ENCODE peak calls at places on chromosomes 12 and 14, in eight cellular contexts. Z is hepatocyte, L is GM23248, V is neural progenitor cell, Y is PC-3, R is GM23338, N is OCI-LY7, K is SK-N-SH. O is an unnamed sample.

GRCh38 chr12:88553941-88554658 is 26.2 kb downstream of the KITLG start:
- DNase-seq in Z (no peak), L (peak), V (peak), Y (peak), R (no peak), N (no peak), K (peak), O (no peak)

GRCh38 chr14:76997257-76997970 is 31.1 kb downstream of the IRF2BPL start:
- DNase-seq in Z (no peak), L (peak), V (peak), Y (peak), R (no peak), N (no peak), K (no peak), O (no peak)

GRCh38 chr12:11877869-11878780 is 192.6 kb upstream of the BCL2L14 start:
- DNase-seq in Z (peak), L (peak), V (peak), Y (peak), R (peak), N (no peak), K (peak), O (no peak)

GRCh38 chr14:79383031-79383430 is 828.3 kb downstream of the DIO2 start:
- DNase-seq in Z (no peak), L (no peak), V (no peak), Y (no peak), R (no peak), N (no peak), K (no peak), O (no peak)

GRCh38 chr12:131773582-131774221 is 54.5 kb upstream of the MMP17 start:
- DNase-seq in Z (no peak), L (no peak), V (no peak), Y (no peak), R (peak), N (peak), K (no peak), O (peak)

GRCh38 chr14:86363576-86363975 is 833.6 kb downstream of the FLRT2 start:
- DNase-seq in Z (no peak), L (no peak), V (no peak), Y (no peak), R (peak), N (no peak), K (no peak), O (no peak)

GRCh38 chr12:124548854-124549378 is 18.5 kb downstream of the NCOR2 start:
- DNase-seq in Z (peak), L (peak), V (no peak), Y (no peak), R (no peak), N (no peak), K (peak), O (no peak)

GRCh38 chr12:116048886-116049285 is 228.6 kb downstream of the MED13L start:
- DNase-seq in Z (no peak), L (peak), V (no peak), Y (no peak), R (no peak), N (no peak), K (no peak), O (peak)

GRCh38 chr12:1435456-1435855 is 158.9 kb downstream of the FBXL14 start:
- DNase-seq in Z (peak), L (peak), V (no peak), Y (no peak), R (no peak), N (no peak), K (no peak), O (no peak)

GRCh38 chr12:49698619-49699545 is 8.3 kb downstream of the FMNL3 start:
- DNase-seq in Z (no peak), L (peak), V (peak), Y (peak), R (peak), N (peak), K (no peak), O (peak)

GRCh38 chr14:90773196-90773486 is 43.1 kb downstream of the TTC7B start:
- DNase-seq in Z (no peak), L (no peak), V (no peak), Y (no peak), R (no peak), N (no peak), K (no peak), O (no peak)

GRCh38 chr14:99735189-99736135 is 51.4 kb downstream of the CYP46A1 start:
- DNase-seq in Z (no peak), L (no peak), V (no peak), Y (no peak), R (no peak), N (no peak), K (no peak), O (no peak)

GRCh38 chr12:111656016-111656415 is 29.7 kb downstream of the BRAP start:
- DNase-seq in Z (no peak), L (no peak), V (no peak), Y (no peak), R (no peak), N (no peak), K (no peak), O (no peak)

GRCh38 chr12:113846275-113846674 is 119.8 kb downstream of the RBM19 start:
- DNase-seq in Z (no peak), L (peak), V (no peak), Y (no peak), R (no peak), N (no peak), K (no peak), O (no peak)

GRCh38 chr12:78871566-78871965 is 7.0 kb downstream of the SYT1 start:
- DNase-seq in Z (no peak), L (no peak), V (no peak), Y (no peak), R (no peak), N (no peak), K (no peak), O (no peak)

GRCh38 chr12:121156365-121156764 is 23.7 kb downstream of the P2RX7 start:
- DNase-seq in Z (no peak), L (no peak), V (no peak), Y (no peak), R (no peak), N (no peak), K (no peak), O (no peak)

GRCh38 chr12:24861751-24862575 is 86.9 kb downstream of the BCAT1 start:
- DNase-seq in Z (peak), L (no peak), V (no peak), Y (no peak), R (no peak), N (no peak), K (no peak), O (peak)

GRCh38 chr12:53695148-53696138 is 19.6 kb upstream of the ATP5MC2 start:
- DNase-seq in Z (peak), L (peak), V (peak), Y (peak), R (peak), N (no peak), K (peak), O (no peak)

GRCh38 chr14:81350344-81351096 is 49.6 kb downstream of the STON2 start:
- DNase-seq in Z (no peak), L (no peak), V (no peak), Y (no peak), R (no peak), N (no peak), K (no peak), O (no peak)

GRCh38 chr12:48351022-48351708 is 446 bp upstream of the ZNF641 start:
- DNase-seq in Z (peak), L (peak), V (no peak), Y (peak), R (peak), N (no peak), K (no peak), O (peak)

GRCh38 chr14:64953661-64954060 is 11.1 kb upstream of the GPX2 start:
- DNase-seq in Z (no peak), L (no peak), V (no peak), Y (no peak), R (no peak), N (no peak), K (peak), O (no peak)

DNA sequence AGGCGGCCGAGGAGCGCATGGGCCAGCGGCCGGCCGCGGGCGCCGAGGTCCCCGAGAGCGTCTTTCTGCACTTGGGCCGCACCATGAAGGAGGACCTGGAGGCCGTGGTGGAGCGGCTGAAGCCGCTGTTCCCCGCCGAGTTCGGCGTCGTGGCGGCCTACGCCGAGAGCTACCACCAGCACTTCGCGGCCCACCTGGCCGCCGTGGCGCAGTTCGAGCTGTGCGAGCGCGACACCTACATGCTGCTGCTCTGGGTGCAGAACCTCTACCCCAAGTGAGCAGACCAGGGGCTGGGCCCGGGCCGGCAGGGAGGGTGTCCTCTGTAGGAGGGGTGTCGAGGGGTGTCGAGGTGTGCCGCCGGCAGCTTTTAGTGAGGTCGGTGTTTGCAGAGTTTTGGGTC is 4.1 kb downstream of the TNFAIP2 start:
- DNase-seq in Z (no peak), L (no peak), V (no peak), Y (no peak), R (no peak), N (no peak), K (no peak), O (no peak)
- TF ChIP-seq EZH2phosphoT487 in Z (no peak), L (no peak), V (no peak), Y (no peak), R (no peak), N (no peak), K (no peak), O (no peak)

GRCh38 chr12:85625467-85625866 is 210.7 kb downstream of the RASSF9 start:
- DNase-seq in Z (no peak), L (no peak), V (no peak), Y (no peak), R (no peak), N (no peak), K (no peak), O (no peak)

GRCh38 chr12:85623726-85624125 is 212.5 kb downstream of the RASSF9 start:
- DNase-seq in Z (no peak), L (no peak), V (peak), Y (no peak), R (no peak), N (no peak), K (no peak), O (no peak)

GRCh38 chr12:85626782-85627171 is 209.4 kb downstream of the RASSF9 start:
- DNase-seq in Z (no peak), L (no peak), V (no peak), Y (no peak), R (no peak), N (no peak), K (no peak), O (no peak)

GRCh38 chr12:85627584-85627983 is 208.6 kb downstream of the RASSF9 start:
- DNase-seq in Z (no peak), L (peak), V (no peak), Y (peak), R (no peak), N (no peak), K (no peak), O (no peak)

GRCh38 chr12:85626031-85626781 is 210.0 kb downstream of the RASSF9 start:
- DNase-seq in Z (no peak), L (peak), V (no peak), Y (peak), R (no peak), N (no peak), K (no peak), O (no peak)
- H2AFZ ChIP-seq in Z (no peak), L (no peak), V (no peak), Y (no peak), R (peak), N (no peak), K (peak), O (no peak)

DNA sequence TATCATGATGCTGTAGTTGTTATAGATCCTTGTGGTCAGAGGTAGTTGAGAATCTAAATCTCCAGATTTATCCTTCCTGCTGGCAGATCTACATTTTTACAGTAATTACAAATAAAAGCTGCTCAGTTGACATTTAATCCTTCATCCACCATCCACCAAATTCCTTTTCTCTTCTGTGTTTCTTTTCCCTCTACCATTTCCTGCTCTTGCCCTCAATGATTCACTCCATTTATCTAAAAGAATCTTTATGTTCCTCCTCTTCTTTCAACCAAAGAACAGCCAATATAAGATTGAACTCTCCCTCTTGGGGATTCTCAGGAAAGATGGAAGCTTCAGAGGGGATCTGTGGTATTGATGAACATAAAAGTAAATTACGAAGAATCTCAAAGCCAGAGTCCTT is 4.4 kb downstream of the MAP4K5 start:
- DNase-seq in Z (no peak), L (peak), V (no peak), Y (peak), R (no peak), N (no peak), K (no peak), O (no peak)
- H3K4me2 ChIP-seq in Z (no peak), L (peak), V (no peak), Y (peak), R (no peak), N (no peak), K (peak), O (no peak)

GRCh38 chr14:61153436-61153835 is 127.7 kb downstream of the TMEM30B start:
- DNase-seq in Z (peak), L (peak), V (peak), Y (no peak), R (peak), N (no peak), K (peak), O (no peak)
- TF ChIP-seq EZH2phosphoT487 in Z (no peak), L (no peak), V (no peak), Y (no peak), R (no peak), N (no peak), K (no peak), O (no peak)

DNA sequence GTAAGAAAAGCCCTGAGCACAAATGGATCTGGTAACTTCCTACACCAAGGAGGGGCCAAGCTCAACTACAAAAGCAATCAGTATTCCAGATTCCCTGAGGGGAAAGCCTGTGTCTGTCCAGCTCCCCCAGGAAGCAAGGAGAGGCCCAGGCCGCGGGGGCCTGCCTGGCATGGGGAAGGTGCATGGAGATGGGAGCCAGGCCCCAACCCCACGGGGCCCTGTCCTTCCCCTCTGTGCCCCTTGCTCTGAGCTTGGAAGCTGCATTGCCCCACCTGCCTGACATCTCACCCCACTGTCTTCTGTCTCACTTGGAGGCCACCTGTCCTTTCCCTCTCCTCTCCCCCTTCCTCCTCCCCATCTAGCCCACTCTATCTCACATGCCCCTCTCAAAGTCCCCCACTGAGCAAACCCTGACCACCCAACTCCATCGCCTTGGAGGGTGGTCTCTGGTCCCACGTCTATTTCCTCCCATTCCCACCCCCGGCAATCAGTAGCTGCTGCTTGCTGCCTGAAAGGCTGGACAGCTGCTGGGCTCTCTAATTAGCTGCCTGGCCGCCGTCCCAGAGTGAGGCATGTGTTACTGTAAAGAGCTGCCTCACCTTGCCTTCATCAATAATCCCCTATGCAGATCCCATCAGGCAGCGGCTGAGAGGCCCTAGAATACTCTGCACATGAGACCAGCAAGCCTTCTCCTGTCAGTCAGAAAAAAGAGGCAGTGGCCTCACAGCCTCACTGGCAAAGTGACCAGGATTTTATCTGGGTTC is 3.4 kb upstream of the TMEM229B start:
- DNase-seq in Z (no peak), L (peak), V (peak), Y (no peak), R (no peak), N (no peak), K (peak), O (no peak)
- H2AFZ ChIP-seq in Z (no peak), L (no peak), V (no peak), Y (no peak), R (peak), N (no peak), K (no peak), O (no peak)

DNA sequence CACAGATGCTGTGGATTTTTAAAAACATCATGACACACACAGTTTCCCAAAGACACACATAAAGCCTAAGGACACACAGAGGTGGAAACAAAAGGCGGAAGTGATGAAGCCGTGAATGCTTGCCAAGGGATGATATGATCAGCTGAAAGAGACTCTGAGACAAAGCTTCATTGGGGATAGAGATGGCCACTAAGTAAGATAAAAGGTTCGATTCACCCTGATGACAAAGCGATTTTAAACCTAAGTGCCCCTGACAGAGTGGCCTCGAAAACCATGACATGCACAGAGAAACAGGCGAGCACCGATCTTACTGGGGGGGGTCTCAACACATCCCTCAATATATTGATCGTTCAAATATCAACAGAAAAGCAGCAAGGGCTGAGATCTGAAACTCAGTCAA is 20.3 kb upstream of the EIF5 start:
- DNase-seq in Z (no peak), L (peak), V (no peak), Y (peak), R (no peak), N (no peak), K (no peak), O (no peak)
- H3K4me2 ChIP-seq in Z (no peak), L (no peak), V (no peak), Y (no peak), R (no peak), N (no peak), K (no peak), O (no peak)

GRCh38 chr12:3002636-3003035 is 43.4 kb downstream of the TEAD4 start:
- DNase-seq in Z (no peak), L (no peak), V (no peak), Y (no peak), R (no peak), N (no peak), K (no peak), O (no peak)

GRCh38 chr12:3004655-3005565 is 45.7 kb downstream of the TEAD4 start:
- DNase-seq in Z (no peak), L (peak), V (no peak), Y (no peak), R (peak), N (peak), K (peak), O (peak)

GRCh38 chr12:3009780-3010179 is 50.6 kb downstream of the TEAD4 start:
- DNase-seq in Z (no peak), L (no peak), V (no peak), Y (no peak), R (no peak), N (no peak), K (no peak), O (no peak)

GRCh38 chr12:3003593-3003992 is 44.4 kb downstream of the TEAD4 start:
- DNase-seq in Z (no peak), L (no peak), V (no peak), Y (no peak), R (peak), N (no peak), K (no peak), O (no peak)

GRCh38 chr12:3005736-3006135 is 46.5 kb downstream of the TEAD4 start:
- DNase-seq in Z (no peak), L (peak), V (no peak), Y (peak), R (no peak), N (no peak), K (no peak), O (no peak)
- TF ChIP-seq EZH2phosphoT487 in Z (no peak), L (no peak), V (no peak), Y (no peak), R (peak), N (no peak), K (no peak), O (no peak)

GRCh38 chr14:93921001-93921797 is 5.9 kb upstream of the FAM181A start:
- DNase-seq in Z (no peak), L (no peak), V (no peak), Y (no peak), R (no peak), N (no peak), K (no peak), O (no peak)
- H2AFZ ChIP-seq in Z (no peak), L (no peak), V (no peak), Y (no peak), R (no peak), N (no peak), K (no peak), O (no peak)

GRCh38 chr14:60657609-60657983 is 8.3 kb upstream of the SIX1 start:
- DNase-seq in Z (peak), L (no peak), V (peak), Y (no peak), R (peak), N (peak), K (no peak), O (no peak)

GRCh38 chr14:60656755-60657608 is 7.7 kb upstream of the SIX1 start:
- DNase-seq in Z (peak), L (peak), V (peak), Y (peak), R (peak), N (peak), K (peak), O (peak)

GRCh38 chr14:60658909-60659585 is 9.8 kb upstream of the SIX1 start:
- DNase-seq in Z (no peak), L (no peak), V (peak), Y (peak), R (no peak), N (peak), K (no peak), O (no peak)

GRCh38 chr14:60655898-60656754 is 6.8 kb upstream of the SIX1 start:
- DNase-seq in Z (no peak), L (no peak), V (peak), Y (no peak), R (peak), N (no peak), K (peak), O (no peak)

GRCh38 chr14:60658116-60658515 is 8.8 kb upstream of the SIX1 start:
- DNase-seq in Z (no peak), L (no peak), V (peak), Y (peak), R (peak), N (peak), K (no peak), O (no peak)
- H3K4me2 ChIP-seq in Z (peak), L (peak), V (peak), Y (peak), R (peak), N (peak), K (peak), O (peak)

DNA sequence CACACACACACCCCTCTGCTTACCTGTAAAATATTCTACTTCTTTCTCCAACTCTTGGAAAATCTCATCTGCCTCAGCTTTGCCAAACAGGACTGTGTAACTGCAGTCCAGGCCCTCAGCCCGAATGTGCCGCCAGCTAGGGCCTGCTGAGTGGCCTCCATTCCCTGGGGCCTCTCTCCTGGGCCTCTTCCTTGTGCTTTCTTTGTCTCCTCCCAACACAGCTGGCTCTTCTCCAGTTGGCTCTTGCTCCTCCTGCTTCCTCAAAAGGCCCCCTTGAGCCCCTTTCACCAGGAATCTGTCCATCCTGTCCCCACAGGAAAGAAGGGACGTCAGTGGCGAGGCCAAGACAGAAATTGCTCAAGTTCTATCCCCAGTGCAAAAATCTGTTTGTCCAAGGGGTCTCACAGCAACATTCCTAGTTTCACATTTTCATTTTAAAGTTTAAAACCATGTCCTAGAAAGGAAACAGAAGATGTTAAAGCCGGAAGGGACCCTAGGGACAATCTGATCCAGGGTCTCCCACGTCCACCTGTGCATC is 719 bp downstream of the ALKBH2 start:
- DNase-seq in Z (no peak), L (no peak), V (no peak), Y (no peak), R (no peak), N (peak), K (peak), O (no peak)
- TF ChIP-seq EZH2phosphoT487 in Z (no peak), L (no peak), V (no peak), Y (no peak), R (no peak), N (no peak), K (no peak), O (no peak)

O was measured in MM.1S.